ENCODE peak calls at places on chromosomes 5 and 9, in nine cellular contexts. F is psoas muscle; D is EL; E is COLO829; C is activated T-cell treated with anti-CD3 and anti-CD28 coated beads, Interleukin-2, amount 50 U/mL, for 72 hours; U is T-helper 1 cell; S is GM12892; T is A549; O is hippocampal formation. I is an unnamed sample.
A peak's percentile ranks its signal among the peaks of the same experiment; 100 is the strongest.

GRCh38 chr5:62268239-62268638 is 37.8 kb upstream of the KIF2A start:
- DNase-seq in C (no peak), S (no peak), O (no peak), E (no peak), D (no peak), T (peak; percentile 48), F (no peak), U (no peak), I (no peak)

GRCh38 chr5:134736173-134736812 is 2.1 kb upstream of the CAMLG start:
- DNase-seq in E (no peak), C (no peak), S (no peak), O (no peak), D (no peak), U (no peak), T (no peak), F (no peak), I (no peak)

GRCh38 chr5:177600458-177601018 is 606 bp downstream of the B4GALT7 start:
- DNase-seq in C (no peak), U (peak; percentile 25), F (no peak), E (no peak), T (no peak), O (no peak), S (no peak), D (peak; percentile 37), I (no peak)

GRCh38 chr9:128877852-128878251 is 3.9 kb downstream of the KYAT1 start:
- DNase-seq in O (no peak), S (no peak), U (no peak), F (peak; percentile 13), T (no peak), D (no peak), C (no peak), E (no peak), I (no peak)

GRCh38 chr5:127227881-127228280 is 62.7 kb upstream of the MEGF10 start:
- DNase-seq in C (no peak), O (no peak), U (no peak), T (no peak), E (no peak), S (no peak), D (no peak), F (no peak), I (no peak)

GRCh38 chr5:166961028-166961427 is 1330.4 kb upstream of the WWC1 start:
- DNase-seq in T (peak; percentile 12), S (no peak), C (no peak), F (no peak), U (no peak), E (no peak), D (no peak), O (no peak), I (no peak)

GRCh38 chr5:1004598-1005361 is 3.8 kb upstream of the NKD2 start:
- DNase-seq in U (peak; percentile 54), T (peak; percentile 76), C (peak; percentile 49), F (peak; percentile 87), D (peak; percentile 42), S (no peak), E (no peak), O (peak; percentile 10), I (no peak)

GRCh38 chr5:150548123-150548522 is 40.2 kb downstream of the NDST1 start:
- DNase-seq in E (no peak), C (no peak), O (no peak), T (no peak), U (no peak), S (no peak), F (no peak), D (no peak), I (no peak)

GRCh38 chr5:6950872-6951271 is 237.6 kb downstream of the TENT4A start:
- DNase-seq in O (peak; percentile 0), F (no peak), D (no peak), E (no peak), T (no peak), C (no peak), S (no peak), U (no peak), I (no peak)

GRCh38 chr5:150347003-150347402 is 10.5 kb upstream of the TCOF1 start:
- DNase-seq in F (no peak), S (no peak), C (no peak), O (no peak), D (no peak), E (no peak), T (no peak), U (no peak), I (no peak)

GRCh38 chr5:64811050-64811640 is 42.4 kb downstream of the CWC27 start:
- DNase-seq in D (peak; percentile 63), S (no peak), O (peak; percentile 73), U (peak; percentile 41), T (peak; percentile 61), F (no peak), E (peak; percentile 9), C (peak; percentile 3), I (no peak)

GRCh38 chr5:128596071-128596470 is 58.0 kb upstream of the FBN2 start:
- DNase-seq in T (no peak), U (no peak), S (no peak), F (no peak), E (peak; percentile 17), O (no peak), D (peak; percentile 6), C (no peak), I (no peak)

GRCh38 chr9:4344946-4345345 is 45.1 kb upstream of the GLIS3 start:
- DNase-seq in C (peak; percentile 62), O (no peak), S (no peak), U (peak; percentile 55), D (no peak), F (no peak), E (no peak), T (no peak), I (no peak)

GRCh38 chr5:173941758-173942401 is 47.1 kb upstream of the C5orf47 start:
- DNase-seq in O (no peak), S (no peak), T (peak; percentile 85), D (no peak), F (no peak), U (no peak), E (no peak), C (no peak), I (no peak)

GRCh38 chr5:95931118-95931833 is 30.4 kb downstream of the ELL2 start:
- DNase-seq in E (no peak), F (no peak), T (no peak), U (no peak), D (no peak), S (no peak), C (no peak), O (no peak), I (no peak)

GRCh38 chr5:94017579-94017978 is 276.2 kb upstream of the POU5F2 start:
- DNase-seq in F (no peak), D (peak; percentile 32), U (no peak), O (no peak), T (no peak), C (no peak), E (no peak), S (no peak), I (no peak)

GRCh38 chr5:27472875-27473274 is 434.5 kb upstream of the CDH9 start:
- DNase-seq in O (no peak), S (no peak), E (no peak), U (no peak), C (no peak), T (peak; percentile 62), F (no peak), D (no peak), I (no peak)

GRCh38 chr9:137368431-137369110 is 54.4 kb downstream of the EXD3 start:
- DNase-seq in E (no peak), F (peak; percentile 50), D (no peak), O (no peak), S (no peak), U (no peak), T (no peak), C (no peak), I (no peak)

GRCh38 chr5:153573326-153574033 is 83.0 kb downstream of the GRIA1 start:
- DNase-seq in S (no peak), D (no peak), C (no peak), U (no peak), F (no peak), E (no peak), T (no peak), O (no peak), I (no peak)

GRCh38 chr9:88198346-88198807 is 60.1 kb upstream of the SPATA31C2 start:
- DNase-seq in C (no peak), E (peak; percentile 8), F (no peak), S (no peak), T (peak; percentile 46), U (no peak), D (peak; percentile 83), O (no peak), I (no peak)

GRCh38 chr5:3010301-3010952 is 258.9 kb upstream of the IRX2 start:
- DNase-seq in T (no peak), E (no peak), S (no peak), D (no peak), C (no peak), U (no peak), O (no peak), F (no peak), I (no peak)

GRCh38 chr5:115179068-115179958 is 9.6 kb upstream of the TRIM36 start:
- DNase-seq in O (no peak), S (no peak), U (no peak), C (peak; percentile 4), T (no peak), E (no peak), F (peak; percentile 51), D (peak; percentile 21), I (peak; percentile 20)

GRCh38 chr5:72280655-72281069 is 39.4 kb downstream of the MRPS27 start:
- DNase-seq in T (peak; percentile 63), U (no peak), D (peak; percentile 42), S (no peak), F (no peak), O (peak; percentile 53), C (no peak), E (peak; percentile 19), I (no peak)

GRCh38 chr5:38249812-38250211 is 8.5 kb upstream of the EGFLAM start:
- DNase-seq in S (no peak), F (no peak), U (no peak), D (no peak), T (no peak), E (no peak), O (no peak), C (no peak), I (no peak)

GRCh38 chr9:112437406-112437805 is 49.2 kb upstream of the KIAA1958 start:
- DNase-seq in D (no peak), C (no peak), E (no peak), S (no peak), F (no peak), T (no peak), O (no peak), U (no peak), I (no peak)